ENCODE peak calls at places on chromosome 10, in seven cellular contexts. B is mucosa of descending colon, Z is progenitor cell of endocrine pancreas, A is iris pigment epithelial cell, L is body of pancreas, F is H9, C is ELF-1. P is an unnamed sample.

GRCh38 chr10:43252166-43252784 is 14.6 kb downstream of the RASGEF1A start:
- DNase-seq in L (no peak), Z (peak), C (no peak), B (no peak), A (no peak), F (peak), P (no peak)

GRCh38 chr10:92756233-92757065 is 66.7 kb downstream of the HHEX start:
- DNase-seq in Z (no peak), F (no peak), C (peak), L (no peak), A (peak), B (peak), P (peak)

GRCh38 chr10:112390125-112390703 is 16.3 kb downstream of the ACSL5 start:
- DNase-seq in A (no peak), Z (no peak), B (no peak), F (no peak), C (no peak), L (no peak), P (no peak)

GRCh38 chr10:29608476-29609301 is 26.1 kb downstream of the SVIL start:
- DNase-seq in L (no peak), Z (no peak), A (no peak), F (no peak), B (no peak), C (no peak), P (no peak)

GRCh38 chr10:72320676-72321247 is 34.0 kb downstream of the DNAJB12 start:
- DNase-seq in Z (no peak), A (peak), L (peak), F (peak), C (peak), B (no peak), P (peak)

GRCh38 chr10:20795391-20795790 is 101.7 kb downstream of the NEBL start:
- DNase-seq in C (no peak), F (no peak), A (no peak), L (no peak), Z (no peak), B (no peak), P (no peak)

GRCh38 chr10:78782441-78782840 is 286.3 kb upstream of the ZMIZ1 start:
- DNase-seq in B (no peak), A (no peak), C (no peak), Z (no peak), L (no peak), F (no peak), P (no peak)

GRCh38 chr10:23065549-23065948 is 29.8 kb upstream of the MSRB2 start:
- DNase-seq in Z (no peak), L (peak), C (no peak), F (no peak), A (peak), B (peak), P (peak)

GRCh38 chr10:119378737-119379067 is 163.8 kb downstream of the RGS10 start:
- DNase-seq in L (no peak), C (no peak), B (no peak), A (no peak), Z (no peak), F (no peak), P (no peak)

GRCh38 chr10:80477-81105 is 31.5 kb upstream of the TUBB8 start:
- DNase-seq in L (peak), C (no peak), F (no peak), Z (no peak), B (no peak), A (no peak), P (no peak)